ENCODE peak calls at places on chromosomes 1 and 21, in four cellular contexts. B is fibroblast of lung, J is GM12864, D is cardiac muscle cell. W is an unnamed sample.

GRCh38 chr1:242839101-242839500 is 314.6 kb upstream of the PLD5 start:
- DNase-seq in B (no peak), J (no peak), D (no peak), W (no peak)

GRCh38 chr1:6819641-6820040 is 34.4 kb downstream of the CAMTA1 start:
- DNase-seq in B (peak), D (no peak), J (no peak), W (no peak)

GRCh38 chr1:79188371-79188770 is 181.8 kb upstream of the ADGRL4 start:
- DNase-seq in B (peak), D (no peak), J (no peak), W (peak)

GRCh38 chr1:12167493-12168429 is 970 bp downstream of the TNFRSF1B start:
- DNase-seq in D (no peak), J (no peak), B (no peak), W (peak)

GRCh38 chr1:46519209-46519608 is 29.6 kb downstream of the DMBX1 start:
- DNase-seq in D (no peak), J (no peak), B (no peak), W (no peak)

GRCh38 chr1:217919683-217920502 is 288.7 kb downstream of the SPATA17 start:
- DNase-seq in D (no peak), J (no peak), B (peak), W (no peak)

GRCh38 chr1:24659993-24660665 is 17.0 kb downstream of the SRRM1 start:
- DNase-seq in D (no peak), J (no peak), B (no peak), W (no peak)

GRCh38 chr1:154148787-154149186 is 6.1 kb downstream of the NUP210L start:
- DNase-seq in J (peak), B (no peak), D (no peak), W (peak)

GRCh38 chr1:46166521-46167462 is 8.1 kb upstream of the TSPAN1 start:
- DNase-seq in B (peak), D (no peak), J (no peak), W (peak)

GRCh38 chr21:36749935-36750578 is 51.1 kb downstream of the SIM2 start:
- DNase-seq in D (peak), J (no peak), B (peak), W (no peak)

GRCh38 chr1:226656601-226657277 is 82.3 kb downstream of the ITPKB start:
- DNase-seq in J (no peak), B (peak), D (no peak), W (no peak)

GRCh38 chr21:41851090-41851790 is 27.9 kb downstream of the PRDM15 start:
- DNase-seq in J (no peak), B (no peak), D (peak), W (no peak)

GRCh38 chr1:44500181-44501021 is 95.3 kb downstream of the RNF220 start:
- DNase-seq in D (peak), B (peak), J (no peak), W (no peak)

GRCh38 chr1:200473698-200474371 is 64.0 kb upstream of the ZNF281 start:
- DNase-seq in B (peak), D (peak), J (peak), W (peak)

GRCh38 chr1:229164836-229165285 is 106.0 kb upstream of the RAB4A start:
- DNase-seq in B (no peak), J (no peak), D (no peak), W (no peak)

GRCh38 chr1:24683713-24684162 is 40.6 kb downstream of the SRRM1 start:
- DNase-seq in J (no peak), B (peak), D (no peak), W (no peak)

GRCh38 chr21:15520811-15521643 is 208.8 kb upstream of the USP25 start:
- DNase-seq in D (no peak), J (no peak), B (no peak), W (no peak)

GRCh38 chr1:85306236-85306635 is 29.8 kb upstream of the BCL10 start:
- DNase-seq in B (no peak), J (no peak), D (no peak), W (no peak)

GRCh38 chr1:84122780-84123382 is 21.2 kb upstream of the PRKACB start:
- DNase-seq in J (no peak), B (peak), D (peak), W (peak)

GRCh38 chr1:184840596-184840995 is 85.9 kb upstream of the EDEM3 start:
- DNase-seq in J (no peak), D (no peak), B (no peak), W (no peak)

GRCh38 chr1:53913352-53914043 is 19.5 kb downstream of the DIO1 start:
- DNase-seq in D (no peak), J (no peak), B (no peak), W (no peak)

GRCh38 chr1:183757061-183757460 is 47.9 kb upstream of the RGL1 start:
- DNase-seq in J (no peak), D (no peak), B (peak), W (no peak)

GRCh38 chr1:51518730-51519047 is 377 bp downstream of the EPS15 start:
- DNase-seq in B (no peak), J (no peak), D (no peak), W (peak)

GRCh38 chr21:44953628-44954021 is 13.8 kb downstream of the SLX9 start:
- DNase-seq in D (no peak), B (no peak), J (no peak), W (no peak)

GRCh38 chr1:65493792-65494191 is 73.3 kb downstream of the LEPR start:
- DNase-seq in B (peak), J (no peak), D (no peak), W (no peak)

DNA sequence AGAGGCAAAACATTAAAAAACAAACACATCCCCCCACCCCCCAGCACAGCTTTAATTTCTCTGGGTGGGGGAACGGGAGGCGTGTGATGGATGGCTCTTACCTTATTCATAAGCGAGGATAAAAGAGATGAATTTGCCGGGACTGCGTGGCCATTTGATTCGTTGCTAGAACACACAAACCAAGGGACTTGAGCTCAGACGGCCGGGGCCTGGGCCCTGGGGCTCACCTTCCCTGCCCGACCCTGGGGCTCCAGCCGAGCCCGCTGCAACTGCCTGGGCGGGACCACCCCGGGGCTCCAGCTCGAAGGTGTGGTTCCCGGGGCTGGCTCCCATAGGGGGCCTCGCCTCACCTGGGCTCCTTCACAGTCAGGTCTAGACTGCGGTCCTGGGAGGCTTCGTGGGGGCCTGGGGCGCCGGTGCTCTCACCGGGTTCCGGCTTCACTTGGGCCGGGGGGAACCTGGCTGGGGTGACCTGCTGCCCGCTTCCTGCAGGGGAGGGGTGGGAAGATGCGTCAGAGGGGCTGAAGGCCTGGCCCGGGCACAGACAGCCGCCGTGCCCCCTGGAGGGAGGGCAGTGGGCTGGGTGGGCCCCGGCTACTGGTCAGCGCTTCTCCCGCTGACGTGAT is 145.7 kb downstream of the CASZ1 start:
- DNase-seq in D (no peak), B (peak), J (no peak), W (no peak)
- H3K4me3 ChIP-seq in D (no peak), B (no peak), J (no peak), W (no peak)

GRCh38 chr1:32928285-32928684 is 27.1 kb upstream of the TMEM54 start:
- DNase-seq in B (no peak), D (no peak), J (no peak), W (no peak)

GRCh38 chr1:32927441-32927840 is 26.3 kb upstream of the TMEM54 start:
- DNase-seq in D (no peak), B (no peak), J (no peak), W (no peak)

GRCh38 chr1:32924881-32925344 is 23.7 kb upstream of the TMEM54 start:
- DNase-seq in J (no peak), B (no peak), D (peak), W (no peak)

GRCh38 chr1:32926562-32926961 is 25.4 kb upstream of the TMEM54 start:
- DNase-seq in D (no peak), B (no peak), J (no peak), W (no peak)

DNA sequence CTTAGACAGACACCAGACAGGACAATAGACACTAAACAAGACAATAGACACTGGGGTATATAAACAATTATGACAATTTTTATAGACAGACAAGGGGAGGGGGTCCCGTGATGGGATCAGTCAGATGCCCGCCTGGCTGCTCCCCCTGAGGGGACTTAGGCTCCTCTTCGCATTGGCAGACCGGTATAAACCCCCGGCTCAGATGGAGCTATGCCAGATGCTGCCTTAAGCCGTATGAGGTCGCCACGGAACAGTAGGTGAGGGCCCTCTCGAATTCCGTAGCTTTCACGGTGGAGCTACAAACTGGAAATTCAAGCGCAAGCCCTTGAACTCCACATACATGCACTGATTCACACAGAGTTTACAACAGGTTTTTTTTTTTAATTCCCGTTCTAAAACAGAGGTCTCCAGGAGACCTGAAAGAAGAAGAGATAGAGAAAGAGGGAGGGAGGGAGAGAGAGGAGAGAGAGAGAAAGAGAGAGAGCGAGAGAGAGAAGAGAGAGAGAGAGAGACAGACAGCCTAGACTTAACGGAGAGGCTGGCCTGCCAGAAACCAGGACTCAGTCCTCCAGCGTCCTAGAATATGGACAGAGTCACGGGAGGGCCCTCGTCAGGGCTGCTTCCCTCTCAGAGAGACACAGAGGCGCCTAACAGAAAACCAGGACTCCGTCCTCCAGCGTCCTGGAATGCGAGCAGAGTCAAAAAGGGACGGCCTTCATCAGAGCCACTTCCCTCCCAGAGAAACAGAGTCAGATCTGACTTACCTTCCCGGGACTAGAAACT is 24.4 kb upstream of the TMEM54 start:
- DNase-seq in B (peak), J (no peak), D (peak), W (no peak)
- TF ChIP-seq CTCF in B (no peak), J (no peak), D (no peak), W (no peak)

DNA sequence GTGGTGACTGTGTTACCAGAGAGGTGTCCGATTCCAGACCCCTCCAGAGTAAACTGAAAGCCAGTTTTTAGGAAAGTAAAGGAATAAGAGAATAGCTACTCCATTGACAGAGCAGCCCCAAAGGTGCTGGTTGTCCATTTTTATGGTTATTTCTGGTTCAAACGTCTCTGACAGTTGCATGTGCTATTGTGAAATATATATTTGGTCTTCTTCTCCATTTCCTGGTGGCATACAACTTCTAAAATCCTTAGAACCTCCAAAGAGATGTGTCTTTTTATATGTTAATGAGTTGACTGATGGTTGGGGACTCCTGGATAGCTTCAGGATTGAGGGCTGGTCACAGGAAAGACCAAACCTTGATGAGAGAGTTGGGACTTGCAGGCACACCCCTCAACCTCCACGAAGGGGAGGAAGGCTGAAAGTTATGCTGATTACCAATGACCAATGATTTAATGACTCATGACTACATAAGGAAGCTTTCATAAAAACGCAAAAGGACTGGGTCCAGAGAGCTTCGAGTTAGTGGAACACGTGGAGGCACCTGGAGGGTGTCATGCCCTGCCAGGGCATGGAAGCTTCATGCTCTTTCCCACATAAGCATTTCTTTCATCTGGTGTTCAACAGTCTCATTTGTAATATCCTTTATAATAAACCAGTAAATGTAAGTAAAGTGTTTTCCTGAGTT is 100.7 kb downstream of the SLC16A1 start:
- DNase-seq in B (no peak), D (no peak), J (no peak), W (no peak)
- H3K4me3 ChIP-seq in B (peak), D (no peak), J (no peak), W (no peak)

DNA sequence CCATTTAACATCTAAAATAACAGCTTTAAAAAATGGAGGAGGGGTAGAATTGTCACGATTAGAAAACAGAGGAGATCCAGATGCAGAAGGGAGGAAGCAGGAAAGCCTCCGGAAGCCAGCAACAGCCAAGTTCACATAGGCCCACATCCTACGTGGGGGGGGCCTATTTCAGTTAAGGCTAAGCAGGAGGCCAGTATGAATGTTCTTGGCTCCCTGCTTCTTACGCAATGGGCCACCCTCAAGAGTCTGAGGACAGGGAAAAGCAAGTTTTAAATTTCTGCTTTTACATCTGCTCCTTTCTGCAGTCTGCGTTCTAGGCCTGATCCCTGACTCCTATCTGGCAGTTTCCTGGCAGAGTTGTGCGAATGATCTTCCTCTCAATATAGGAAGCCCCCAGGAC is 30.6 kb downstream of the RABIF start:
- DNase-seq in J (no peak), B (peak), D (no peak), W (no peak)
- TF ChIP-seq CTCF in J (no peak), B (no peak), D (no peak), W (no peak)

DNA sequence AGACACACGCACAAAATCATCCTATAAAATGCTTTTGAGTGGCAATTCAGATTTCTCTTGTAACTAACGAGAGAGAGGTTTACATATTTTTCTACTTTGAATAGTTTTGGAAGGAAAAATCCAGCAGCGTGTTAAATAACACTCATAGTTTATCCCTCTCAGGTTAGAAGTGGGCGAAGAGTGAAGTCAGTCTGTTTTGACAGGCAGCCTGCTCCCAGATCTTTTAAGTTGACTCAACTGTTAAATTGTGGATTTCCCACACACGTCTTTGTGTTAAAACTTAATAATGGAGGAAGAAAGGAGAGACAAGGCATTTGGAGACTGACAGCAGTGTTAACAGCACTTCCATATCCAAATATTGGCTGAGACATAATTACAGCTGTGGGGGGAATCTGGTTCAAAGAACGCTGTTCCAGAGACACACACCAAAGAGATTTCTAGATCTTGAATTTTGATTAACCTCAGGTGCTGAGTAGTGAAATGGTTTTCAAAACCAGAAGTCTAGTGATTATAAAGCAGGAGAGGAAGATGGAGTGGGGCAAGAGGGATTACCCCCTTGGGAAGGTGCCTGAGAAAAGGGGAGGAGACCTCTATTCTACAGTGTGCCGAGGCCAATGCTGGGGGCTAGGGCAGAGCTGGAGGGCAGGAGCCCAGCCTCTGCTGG is 2.7 kb downstream of the MAPKAPK2 start:
- DNase-seq in B (no peak), D (no peak), J (no peak), W (no peak)
- H3K4me3 ChIP-seq in B (peak), D (peak), J (peak), W (no peak)

DNA sequence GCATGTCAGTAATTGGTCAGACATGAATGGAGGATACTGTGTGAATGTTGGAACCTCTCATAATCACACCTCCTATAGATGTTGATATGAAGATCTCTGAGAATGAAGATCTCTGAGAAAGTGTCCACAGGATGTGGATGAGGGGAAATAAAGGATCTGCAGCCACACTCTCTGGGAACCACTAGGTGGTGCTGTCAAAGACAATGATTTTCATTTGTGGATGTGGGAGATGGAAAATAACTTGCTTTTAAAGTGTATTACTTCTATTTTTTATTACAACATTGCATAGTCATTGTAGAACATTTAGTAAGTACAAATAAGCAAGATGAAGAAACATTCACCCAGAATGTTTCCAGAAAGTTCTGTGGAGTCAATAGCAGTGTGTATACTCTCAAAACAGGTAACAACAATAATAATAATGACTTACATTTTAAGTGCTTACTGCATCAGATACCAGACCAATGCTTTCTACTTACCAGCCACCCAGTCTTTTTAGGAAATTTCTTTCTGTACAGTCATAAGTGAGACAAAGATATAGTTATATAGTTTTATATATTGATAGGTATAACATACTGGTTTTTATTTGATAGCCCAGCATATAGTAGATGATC is 128.2 kb downstream of the ATG4C start:
- DNase-seq in J (no peak), B (peak), D (peak), W (peak)
- TF ChIP-seq CTCF in J (peak), B (peak), D (peak), W (peak)

W was measured in GM12865.